ENCODE peak calls at places on chromosomes 12 and 14, in seven cellular contexts. One of them, this sample, is unnamed.

GRCh38 chr12:16670456-16671050 is 64.6 kb upstream of the LMO3 start:
- DNase-seq in sigmoid colon: no peak
- DNase-seq in aorta: no peak
- DNase-seq in stomach: no peak
- DNase-seq in CD4-positive, CD25-positive, alpha-beta regulatory T cell: no peak
- DNase-seq in fibroblast of lung: no peak
- DNase-seq in cardiac fibroblast: peak
- DNase-seq in this sample: no peak

GRCh38 chr12:50387972-50388478 is 8.4 kb downstream of the FAM186A start:
- DNase-seq in aorta: no peak
- DNase-seq in stomach: no peak
- DNase-seq in CD4-positive, CD25-positive, alpha-beta regulatory T cell: no peak
- DNase-seq in fibroblast of lung: no peak
- DNase-seq in sigmoid colon: no peak
- DNase-seq in cardiac fibroblast: no peak
- DNase-seq in this sample: no peak

GRCh38 chr12:55706840-55707671 is 648 bp downstream of the ITGA7 start:
- DNase-seq in CD4-positive, CD25-positive, alpha-beta regulatory T cell: no peak
- DNase-seq in fibroblast of lung: no peak
- DNase-seq in sigmoid colon: no peak
- DNase-seq in aorta: peak
- DNase-seq in stomach: no peak
- DNase-seq in cardiac fibroblast: no peak
- DNase-seq in this sample: no peak

GRCh38 chr12:70467908-70468733 is 102.0 kb downstream of the KCNMB4 start:
- DNase-seq in fibroblast of lung: no peak
- DNase-seq in aorta: no peak
- DNase-seq in stomach: no peak
- DNase-seq in CD4-positive, CD25-positive, alpha-beta regulatory T cell: no peak
- DNase-seq in sigmoid colon: no peak
- DNase-seq in cardiac fibroblast: no peak
- DNase-seq in this sample: no peak

GRCh38 chr14:55977346-55977745 is 140.9 kb upstream of the PELI2 start:
- DNase-seq in sigmoid colon: no peak
- DNase-seq in stomach: no peak
- DNase-seq in fibroblast of lung: no peak
- DNase-seq in cardiac fibroblast: no peak
- DNase-seq in CD4-positive, CD25-positive, alpha-beta regulatory T cell: no peak
- DNase-seq in aorta: no peak
- DNase-seq in this sample: no peak

GRCh38 chr14:22622220-22622619 is 21.9 kb downstream of the OR6J1 start:
- DNase-seq in stomach: no peak
- DNase-seq in fibroblast of lung: peak
- DNase-seq in sigmoid colon: no peak
- DNase-seq in aorta: no peak
- DNase-seq in cardiac fibroblast: peak
- DNase-seq in CD4-positive, CD25-positive, alpha-beta regulatory T cell: no peak
- DNase-seq in this sample: no peak

GRCh38 chr12:104638760-104639319 is 182.1 kb downstream of the CHST11 start:
- DNase-seq in cardiac fibroblast: no peak
- DNase-seq in fibroblast of lung: no peak
- DNase-seq in sigmoid colon: no peak
- DNase-seq in stomach: no peak
- DNase-seq in aorta: no peak
- DNase-seq in CD4-positive, CD25-positive, alpha-beta regulatory T cell: no peak
- DNase-seq in this sample: no peak

GRCh38 chr14:68497016-68497415 is 295.9 kb downstream of the ZFP36L1 start:
- DNase-seq in fibroblast of lung: peak
- DNase-seq in cardiac fibroblast: peak
- DNase-seq in aorta: no peak
- DNase-seq in CD4-positive, CD25-positive, alpha-beta regulatory T cell: no peak
- DNase-seq in sigmoid colon: no peak
- DNase-seq in stomach: no peak
- DNase-seq in this sample: no peak

GRCh38 chr14:81452766-81453165 is 52.6 kb upstream of the STON2 start:
- DNase-seq in CD4-positive, CD25-positive, alpha-beta regulatory T cell: no peak
- DNase-seq in aorta: no peak
- DNase-seq in stomach: no peak
- DNase-seq in cardiac fibroblast: no peak
- DNase-seq in fibroblast of lung: no peak
- DNase-seq in sigmoid colon: peak
- DNase-seq in this sample: no peak

GRCh38 chr12:113425960-113426453 is 3.8 kb downstream of the SDSL start:
- DNase-seq in stomach: no peak
- DNase-seq in CD4-positive, CD25-positive, alpha-beta regulatory T cell: no peak
- DNase-seq in fibroblast of lung: no peak
- DNase-seq in sigmoid colon: no peak
- DNase-seq in aorta: peak
- DNase-seq in cardiac fibroblast: no peak
- DNase-seq in this sample: no peak

GRCh38 chr12:57179331-57180086 is 32.1 kb upstream of the LRP1-AS start:
- DNase-seq in sigmoid colon: no peak
- DNase-seq in CD4-positive, CD25-positive, alpha-beta regulatory T cell: no peak
- DNase-seq in fibroblast of lung: no peak
- DNase-seq in stomach: no peak
- DNase-seq in aorta: no peak
- DNase-seq in cardiac fibroblast: no peak
- DNase-seq in this sample: no peak

GRCh38 chr14:105817971-105818711 is 291.8 kb downstream of the TMEM121 start:
- DNase-seq in fibroblast of lung: no peak
- DNase-seq in stomach: no peak
- DNase-seq in cardiac fibroblast: no peak
- DNase-seq in aorta: no peak
- DNase-seq in sigmoid colon: no peak
- DNase-seq in CD4-positive, CD25-positive, alpha-beta regulatory T cell: no peak
- DNase-seq in this sample: no peak

GRCh38 chr12:87836190-87836589 is 193.0 kb downstream of the C12orf50 start:
- DNase-seq in fibroblast of lung: no peak
- DNase-seq in cardiac fibroblast: no peak
- DNase-seq in sigmoid colon: no peak
- DNase-seq in aorta: no peak
- DNase-seq in stomach: no peak
- DNase-seq in CD4-positive, CD25-positive, alpha-beta regulatory T cell: no peak
- DNase-seq in this sample: no peak

GRCh38 chr12:121996945-121997612 is 24.6 kb upstream of the BCL7A start:
- DNase-seq in cardiac fibroblast: peak
- DNase-seq in aorta: no peak
- DNase-seq in fibroblast of lung: no peak
- DNase-seq in stomach: no peak
- DNase-seq in CD4-positive, CD25-positive, alpha-beta regulatory T cell: no peak
- DNase-seq in sigmoid colon: no peak
- DNase-seq in this sample: no peak

GRCh38 chr12:46585854-46586621 is 213.5 kb upstream of the SLC38A2 start:
- DNase-seq in sigmoid colon: no peak
- DNase-seq in fibroblast of lung: peak
- DNase-seq in stomach: peak
- DNase-seq in cardiac fibroblast: peak
- DNase-seq in aorta: no peak
- DNase-seq in CD4-positive, CD25-positive, alpha-beta regulatory T cell: peak
- DNase-seq in this sample: peak

GRCh38 chr14:51644215-51644969 is 7.3 kb upstream of the FRMD6 start:
- DNase-seq in fibroblast of lung: peak
- DNase-seq in aorta: no peak
- DNase-seq in cardiac fibroblast: no peak
- DNase-seq in stomach: no peak
- DNase-seq in sigmoid colon: no peak
- DNase-seq in CD4-positive, CD25-positive, alpha-beta regulatory T cell: no peak
- DNase-seq in this sample: no peak

GRCh38 chr14:63045234-63045611 is at the start of gene KCNH5:
- DNase-seq in fibroblast of lung: peak
- DNase-seq in stomach: no peak
- DNase-seq in CD4-positive, CD25-positive, alpha-beta regulatory T cell: no peak
- DNase-seq in aorta: peak
- DNase-seq in cardiac fibroblast: peak
- DNase-seq in sigmoid colon: no peak
- DNase-seq in this sample: no peak

GRCh38 chr14:89276424-89276975 is 140.5 kb downstream of the FOXN3 start:
- DNase-seq in fibroblast of lung: peak
- DNase-seq in stomach: no peak
- DNase-seq in aorta: no peak
- DNase-seq in cardiac fibroblast: peak
- DNase-seq in CD4-positive, CD25-positive, alpha-beta regulatory T cell: no peak
- DNase-seq in sigmoid colon: no peak
- DNase-seq in this sample: no peak

GRCh38 chr12:119718141-119718540 is 50.2 kb downstream of the PRKAB1 start:
- DNase-seq in fibroblast of lung: no peak
- DNase-seq in cardiac fibroblast: no peak
- DNase-seq in aorta: no peak
- DNase-seq in CD4-positive, CD25-positive, alpha-beta regulatory T cell: no peak
- DNase-seq in stomach: no peak
- DNase-seq in sigmoid colon: no peak
- DNase-seq in this sample: no peak

GRCh38 chr14:106094654-106095189 is 568.3 kb downstream of the TMEM121 start:
- DNase-seq in fibroblast of lung: no peak
- DNase-seq in cardiac fibroblast: peak
- DNase-seq in aorta: no peak
- DNase-seq in CD4-positive, CD25-positive, alpha-beta regulatory T cell: no peak
- DNase-seq in sigmoid colon: no peak
- DNase-seq in stomach: peak
- DNase-seq in this sample: peak

GRCh38 chr14:98234208-98234607 is 1037.8 kb downstream of the BCL11B start:
- DNase-seq in sigmoid colon: no peak
- DNase-seq in fibroblast of lung: no peak
- DNase-seq in aorta: no peak
- DNase-seq in stomach: no peak
- DNase-seq in cardiac fibroblast: no peak
- DNase-seq in CD4-positive, CD25-positive, alpha-beta regulatory T cell: no peak
- DNase-seq in this sample: no peak

GRCh38 chr14:89792489-89793366 is 161.8 kb downstream of the EFCAB11 start:
- DNase-seq in stomach: no peak
- DNase-seq in cardiac fibroblast: peak
- DNase-seq in fibroblast of lung: peak
- DNase-seq in CD4-positive, CD25-positive, alpha-beta regulatory T cell: no peak
- DNase-seq in sigmoid colon: peak
- DNase-seq in aorta: no peak
- DNase-seq in this sample: no peak

GRCh38 chr12:93292731-93293566 is 84.8 kb upstream of the NUDT4 start:
- DNase-seq in fibroblast of lung: no peak
- DNase-seq in CD4-positive, CD25-positive, alpha-beta regulatory T cell: no peak
- DNase-seq in aorta: no peak
- DNase-seq in sigmoid colon: no peak
- DNase-seq in stomach: no peak
- DNase-seq in cardiac fibroblast: no peak
- DNase-seq in this sample: no peak

GRCh38 chr14:39176263-39177167 is 1.5 kb downstream of the PNN start:
- DNase-seq in aorta: no peak
- DNase-seq in stomach: no peak
- DNase-seq in fibroblast of lung: no peak
- DNase-seq in CD4-positive, CD25-positive, alpha-beta regulatory T cell: no peak
- DNase-seq in sigmoid colon: no peak
- DNase-seq in cardiac fibroblast: no peak
- DNase-seq in this sample: no peak

GRCh38 chr14:39174560-39175444 is at the start of gene PNN:
- DNase-seq in cardiac fibroblast: peak
- DNase-seq in sigmoid colon: peak
- DNase-seq in aorta: peak
- DNase-seq in CD4-positive, CD25-positive, alpha-beta regulatory T cell: peak
- DNase-seq in stomach: peak
- DNase-seq in fibroblast of lung: peak
- DNase-seq in this sample: peak

GRCh38 chr14:39179042-39179441 is 4.0 kb downstream of the PNN start:
- DNase-seq in cardiac fibroblast: no peak
- DNase-seq in aorta: no peak
- DNase-seq in fibroblast of lung: no peak
- DNase-seq in sigmoid colon: no peak
- DNase-seq in CD4-positive, CD25-positive, alpha-beta regulatory T cell: no peak
- DNase-seq in stomach: no peak
- DNase-seq in this sample: no peak

GRCh38 chr14:39175445-39176262 is 600 bp downstream of the PNN start:
- DNase-seq in sigmoid colon: no peak
- DNase-seq in fibroblast of lung: no peak
- DNase-seq in aorta: no peak
- DNase-seq in CD4-positive, CD25-positive, alpha-beta regulatory T cell: no peak
- DNase-seq in cardiac fibroblast: peak
- DNase-seq in stomach: no peak
- DNase-seq in this sample: peak

GRCh38 chr14:39177168-39177545 is 2.1 kb downstream of the PNN start:
- DNase-seq in sigmoid colon: no peak
- DNase-seq in CD4-positive, CD25-positive, alpha-beta regulatory T cell: no peak
- DNase-seq in aorta: no peak
- DNase-seq in cardiac fibroblast: no peak
- DNase-seq in fibroblast of lung: no peak
- DNase-seq in stomach: no peak
- DNase-seq in this sample: no peak
- H3K4me3 ChIP-seq in sigmoid colon: no peak
- H3K4me3 ChIP-seq in CD4-positive, CD25-positive, alpha-beta regulatory T cell: peak
- H3K4me3 ChIP-seq in aorta: no peak
- H3K4me3 ChIP-seq in cardiac fibroblast: no peak
- H3K4me3 ChIP-seq in fibroblast of lung: no peak
- H3K4me3 ChIP-seq in stomach: no peak
- H3K4me3 ChIP-seq in this sample: no peak

DNA sequence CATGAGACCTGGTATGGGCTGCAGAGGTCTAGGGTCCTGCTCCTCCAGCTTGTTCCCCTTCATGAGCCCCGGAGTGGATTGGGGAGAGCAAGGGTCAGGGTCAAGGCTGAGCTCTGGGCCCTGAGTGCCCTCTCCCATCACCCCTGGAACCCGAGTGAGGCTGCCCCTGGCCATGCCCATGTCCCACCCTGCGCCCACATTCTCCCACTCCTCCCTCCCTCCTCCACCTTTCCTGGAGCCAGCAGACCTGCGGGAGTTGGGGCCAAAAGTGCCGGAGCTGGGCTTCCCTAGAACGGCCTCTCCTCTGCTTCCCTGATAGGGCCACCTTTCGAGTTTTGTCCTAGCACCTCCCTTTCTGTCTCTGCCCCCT is 597 bp downstream of the SCNN1A start:
- DNase-seq in cardiac fibroblast: no peak
- DNase-seq in stomach: no peak
- DNase-seq in sigmoid colon: no peak
- DNase-seq in CD4-positive, CD25-positive, alpha-beta regulatory T cell: no peak
- DNase-seq in aorta: no peak
- DNase-seq in fibroblast of lung: no peak
- DNase-seq in this sample: no peak
- H3K4me3 ChIP-seq in cardiac fibroblast: no peak
- H3K4me3 ChIP-seq in stomach: peak
- H3K4me3 ChIP-seq in sigmoid colon: no peak
- H3K4me3 ChIP-seq in CD4-positive, CD25-positive, alpha-beta regulatory T cell: no peak
- H3K4me3 ChIP-seq in aorta: no peak
- H3K4me3 ChIP-seq in fibroblast of lung: no peak
- H3K4me3 ChIP-seq in this sample: no peak

DNA sequence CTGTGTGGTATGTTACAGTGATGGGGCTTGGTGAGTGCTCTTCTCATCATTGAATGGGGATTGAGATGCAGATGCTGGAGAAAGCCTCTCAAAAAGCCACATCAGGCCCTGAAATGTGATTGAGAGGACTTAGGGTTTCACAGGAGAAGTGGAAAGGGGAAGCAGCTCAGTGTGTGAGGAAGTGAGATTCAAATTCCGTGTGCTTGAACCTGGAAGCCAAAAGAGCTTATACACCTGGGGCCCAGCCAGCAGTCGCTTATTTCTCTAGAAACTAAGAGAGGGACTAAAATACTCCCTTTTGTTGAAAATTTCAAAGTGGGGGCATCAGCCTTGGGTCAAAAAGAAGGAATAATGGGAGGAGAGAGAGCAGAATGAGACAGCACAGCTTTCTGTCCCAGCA is 39.1 kb upstream of the GZMB start:
- DNase-seq in fibroblast of lung: no peak
- DNase-seq in stomach: no peak
- DNase-seq in sigmoid colon: no peak
- DNase-seq in CD4-positive, CD25-positive, alpha-beta regulatory T cell: no peak
- DNase-seq in cardiac fibroblast: no peak
- DNase-seq in aorta: no peak
- DNase-seq in this sample: no peak
- H3K4me3 ChIP-seq in fibroblast of lung: no peak
- H3K4me3 ChIP-seq in stomach: no peak
- H3K4me3 ChIP-seq in sigmoid colon: no peak
- H3K4me3 ChIP-seq in CD4-positive, CD25-positive, alpha-beta regulatory T cell: peak
- H3K4me3 ChIP-seq in cardiac fibroblast: no peak
- H3K4me3 ChIP-seq in aorta: no peak
- H3K4me3 ChIP-seq in this sample: peak

GRCh38 chr12:64780220-64780530 is 21.0 kb upstream of the GNS start:
- DNase-seq in CD4-positive, CD25-positive, alpha-beta regulatory T cell: no peak
- DNase-seq in fibroblast of lung: no peak
- DNase-seq in stomach: no peak
- DNase-seq in sigmoid colon: no peak
- DNase-seq in cardiac fibroblast: no peak
- DNase-seq in aorta: no peak
- DNase-seq in this sample: no peak
- H3K4me3 ChIP-seq in CD4-positive, CD25-positive, alpha-beta regulatory T cell: no peak
- H3K4me3 ChIP-seq in fibroblast of lung: no peak
- H3K4me3 ChIP-seq in stomach: peak
- H3K4me3 ChIP-seq in sigmoid colon: peak
- H3K4me3 ChIP-seq in cardiac fibroblast: peak
- H3K4me3 ChIP-seq in aorta: peak
- H3K4me3 ChIP-seq in this sample: peak

This sample was measured in naive thymus-derived CD4-positive, alpha-beta T cell.